ENCODE peak calls at places on chromosomes 12 and 14, in seven cellular contexts. C, Z, M, S, T, K and V are unnamed samples.
A peak's percentile ranks its signal among the peaks of the same experiment; 100 is the strongest.

GRCh38 chr14:68607081-68607851 is 185.6 kb downstream of the ZFP36L1 start:
- DNase-seq in C (no peak), Z (no peak), M (no peak), S (no peak), T (no peak), K (no peak), V (no peak)

GRCh38 chr12:95975491-95975890 is 20.7 kb downstream of the HAL start:
- DNase-seq in C (no peak), Z (no peak), M (no peak), S (no peak), T (no peak), K (no peak), V (no peak)

GRCh38 chr12:32115404-32116104 is 8.9 kb downstream of the BICD1 start:
- DNase-seq in C (peak; percentile 99), Z (peak; percentile 86), M (no peak), S (peak; percentile 73), T (peak; percentile 100), K (peak; percentile 87), V (peak; percentile 35)

GRCh38 chr12:86186449-86186848 is 69.7 kb downstream of the MGAT4C start:
- DNase-seq in C (peak; percentile 30), Z (no peak), M (no peak), S (no peak), T (no peak), K (no peak), V (no peak)

GRCh38 chr14:102512713-102513373 is 3.3 kb upstream of the ANKRD9 start:
- DNase-seq in C (no peak), Z (no peak), M (no peak), S (no peak), T (no peak), K (no peak), V (no peak)

GRCh38 chr12:108845696-108846095 is 11.7 kb downstream of the SSH1 start:
- DNase-seq in C (no peak), Z (no peak), M (no peak), S (no peak), T (no peak), K (no peak), V (no peak)

GRCh38 chr12:125089626-125090025 is 24.4 kb downstream of the AACS start:
- DNase-seq in C (no peak), Z (no peak), M (no peak), S (no peak), T (no peak), K (no peak), V (no peak)

GRCh38 chr12:30752255-30752654 is 2.5 kb downstream of the CAPRIN2 start:
- DNase-seq in C (no peak), Z (no peak), M (no peak), S (no peak), T (no peak), K (no peak), V (no peak)

GRCh38 chr14:68733086-68733621 is 59.7 kb downstream of the ZFP36L1 start:
- DNase-seq in C (no peak), Z (no peak), M (no peak), S (no peak), T (no peak), K (no peak), V (no peak)

GRCh38 chr14:104048758-104049496 is 36.6 kb upstream of the ASPG start:
- DNase-seq in C (peak; percentile 89), Z (no peak), M (no peak), S (no peak), T (no peak), K (no peak), V (no peak)

GRCh38 chr12:21697829-21698630 is 40.4 kb upstream of the LDHB start:
- DNase-seq in C (peak; percentile 62), Z (peak; percentile 40), M (no peak), S (no peak), T (peak; percentile 68), K (no peak), V (peak; percentile 30)

GRCh38 chr14:105532735-105533141 is 6.4 kb downstream of the TMEM121 start:
- DNase-seq in C (peak; percentile 22), Z (no peak), M (peak; percentile 35), S (no peak), T (no peak), K (no peak), V (peak; percentile 74)

GRCh38 chr12:82529096-82529495 is 157.6 kb upstream of the TMTC2 start:
- DNase-seq in C (no peak), Z (no peak), M (no peak), S (no peak), T (no peak), K (no peak), V (no peak)

GRCh38 chr14:61860294-61860918 is 98.2 kb downstream of the SNAPC1 start:
- DNase-seq in C (peak; percentile 50), Z (peak; percentile 23), M (no peak), S (peak; percentile 91), T (peak; percentile 42), K (no peak), V (peak; percentile 66)

GRCh38 chr12:55933158-55933798 is 2.3 kb downstream of the DGKA start:
- DNase-seq in C (peak; percentile 32), Z (peak; percentile 56), M (no peak), S (peak; percentile 72), T (peak; percentile 70), K (no peak), V (no peak)

GRCh38 chr14:76191297-76191696 is 39.6 kb downstream of the GPATCH2L start:
- DNase-seq in C (no peak), Z (no peak), M (no peak), S (no peak), T (no peak), K (no peak), V (peak; percentile 8)

GRCh38 chr14:66025779-66026178 is 460.4 kb upstream of the CCDC196 start:
- DNase-seq in C (no peak), Z (no peak), M (no peak), S (no peak), T (no peak), K (no peak), V (no peak)

GRCh38 chr14:90558041-90558982 is 161.5 kb downstream of the CALM1 start:
- DNase-seq in C (no peak), Z (no peak), M (no peak), S (no peak), T (no peak), K (no peak), V (no peak)

GRCh38 chr14:77663289-77663688 is 44.5 kb downstream of the ALKBH1 start:
- DNase-seq in C (peak; percentile 36), Z (peak; percentile 32), M (no peak), S (peak; percentile 50), T (no peak), K (no peak), V (no peak)

GRCh38 chr14:74660863-74661262 is 48.8 kb upstream of the LTBP2 start:
- DNase-seq in C (no peak), Z (no peak), M (no peak), S (no peak), T (no peak), K (peak; percentile 44), V (no peak)